ENCODE peak calls at places on chromosome 20, in six cellular contexts. J, V, L, O, W and N are unnamed samples.

GRCh38 chr20:47568019-47568418 is 66.3 kb downstream of the NCOA3 start:
- DNase-seq in J (no peak), O (peak; percentile 52), V (no peak), W (no peak), L (no peak), N (no peak)

GRCh38 chr20:61753196-61753942 is 312.3 kb downstream of the TAF4 start:
- DNase-seq in L (no peak), J (no peak), W (no peak), V (no peak), O (no peak), N (no peak)

GRCh38 chr20:945841-946240 is 29.7 kb upstream of the ANGPT4 start:
- DNase-seq in L (no peak), J (no peak), V (no peak), O (no peak), W (no peak), N (no peak)

GRCh38 chr20:38112943-38113294 is 52.2 kb downstream of the TGM2 start:
- DNase-seq in O (no peak), V (no peak), W (no peak), J (no peak), L (no peak), N (no peak)

GRCh38 chr20:52972190-52972937 is at the start of gene TSHZ2:
- DNase-seq in W (peak; percentile 26), J (no peak), L (peak; percentile 77), V (peak; percentile 6), O (peak; percentile 17), N (no peak)

GRCh38 chr20:20010639-20011500 is 6.3 kb upstream of the NAA20 start:
- DNase-seq in L (no peak), O (no peak), J (no peak), V (no peak), W (no peak), N (no peak)

GRCh38 chr20:19688031-19688806 is 69.8 kb upstream of the RIN2 start:
- DNase-seq in W (peak; percentile 80), V (no peak), L (peak; percentile 74), O (peak; percentile 74), J (no peak), N (peak; percentile 82)

GRCh38 chr20:53331151-53331973 is 262.3 kb downstream of the ZNF217 start:
- DNase-seq in O (peak; percentile 6), W (no peak), L (no peak), J (no peak), V (no peak), N (no peak)

GRCh38 chr20:63061051-63061531 is 54.3 kb upstream of the BHLHE23 start:
- DNase-seq in L (no peak), W (peak; percentile 10), O (no peak), V (no peak), J (no peak), N (peak; percentile 40)

GRCh38 chr20:19433371-19434316 is 221.2 kb downstream of the SLC24A3 start:
- DNase-seq in W (no peak), V (no peak), O (no peak), J (no peak), L (no peak), N (no peak)

GRCh38 chr20:63004607-63005211 is 2.1 kb downstream of the BHLHE23 start:
- DNase-seq in V (no peak), W (no peak), L (no peak), J (no peak), O (no peak), N (no peak)

GRCh38 chr20:62382306-62383198 is 4.4 kb upstream of the RPS21 start:
- DNase-seq in W (peak; percentile 72), J (peak; percentile 51), L (peak; percentile 78), V (peak; percentile 26), O (peak; percentile 75), N (peak; percentile 88)

GRCh38 chr20:25549866-25550477 is 35.4 kb downstream of the NINL start:
- DNase-seq in W (no peak), L (no peak), J (no peak), V (no peak), O (no peak), N (no peak)

GRCh38 chr20:36145877-36146707 is 8.4 kb upstream of the EPB41L1 start:
- DNase-seq in L (peak; percentile 73), V (no peak), O (peak; percentile 68), W (peak; percentile 72), J (no peak), N (no peak)

GRCh38 chr20:16528078-16528477 is 45.2 kb downstream of the KIF16B start:
- DNase-seq in O (no peak), J (no peak), W (no peak), V (no peak), L (peak; percentile 94), N (no peak)

GRCh38 chr20:6956056-6956455 is 188.6 kb downstream of the BMP2 start:
- DNase-seq in W (no peak), L (no peak), V (no peak), O (no peak), J (no peak), N (no peak)

GRCh38 chr20:59676126-59676876 is 72.0 kb downstream of the PHACTR3 start:
- DNase-seq in V (no peak), J (no peak), L (peak; percentile 6), W (no peak), O (no peak), N (no peak)

GRCh38 chr20:36349384-36350170 is 43.4 kb downstream of the DLGAP4 start:
- DNase-seq in L (no peak), W (no peak), J (no peak), O (no peak), V (no peak), N (no peak)

GRCh38 chr20:53958240-53958639 is 112.2 kb downstream of the BCAS1 start:
- DNase-seq in L (no peak), V (no peak), W (no peak), J (no peak), O (no peak), N (no peak)

GRCh38 chr20:63968928-63969760 is 586 bp downstream of the ZNF512B start:
- DNase-seq in L (peak; percentile 28), O (peak; percentile 42), W (peak; percentile 20), J (no peak), V (no peak), N (peak; percentile 76)

GRCh38 chr20:59805266-59805665 is 128.2 kb downstream of the SYCP2 start:
- DNase-seq in V (no peak), L (no peak), J (no peak), W (no peak), O (no peak), N (peak; percentile 41)

GRCh38 chr20:24639167-24639548 is 169.7 kb downstream of the SYNDIG1 start:
- DNase-seq in J (no peak), O (no peak), V (no peak), L (no peak), W (no peak), N (no peak)

DNA sequence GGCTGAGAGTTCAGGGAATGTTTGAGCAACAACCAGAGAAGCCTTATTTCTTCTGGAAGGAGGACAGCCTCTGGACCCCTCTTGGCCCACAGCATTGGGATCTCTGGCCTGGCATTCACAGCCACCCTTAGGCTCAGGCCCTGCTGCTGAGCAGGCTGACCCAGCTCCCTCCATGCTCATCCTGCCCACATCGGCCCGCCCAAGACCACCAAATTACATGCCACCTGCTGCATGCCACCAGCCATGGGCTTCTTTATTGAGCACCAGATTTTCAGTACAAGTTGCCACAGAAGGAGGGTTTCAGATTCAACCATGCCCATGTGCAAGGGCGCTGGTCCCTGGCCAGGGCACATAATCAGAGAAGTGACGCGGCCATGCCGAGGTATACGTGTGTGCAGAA is 32.2 kb downstream of the ADA start:
- DNase-seq in L (no peak), O (no peak), W (no peak), J (no peak), V (no peak), N (no peak)
- H3K36me3 ChIP-seq in L (peaks cover 20% of the 10 kb centered on the region), O (peaks cover 12% of the 10 kb centered on the region), W (peaks cover 87% of the 10 kb centered on the region), J (peaks cover 15% of the 10 kb centered on the region), V (peaks cover 15% of the 10 kb centered on the region), N (peaks cover 59% of the 10 kb centered on the region)

GRCh38 chr20:21424846-21425245 is 27.5 kb upstream of the NKX2-4 start:
- DNase-seq in L (no peak), J (no peak), W (no peak), O (no peak), V (no peak), N (no peak)
- H3K9me3 ChIP-seq in L (no peaks in the 10 kb centered on the region), J (peaks cover 8% of the 10 kb centered on the region), W (peaks cover 69% of the 10 kb centered on the region), O (peaks cover 30% of the 10 kb centered on the region), V (peaks cover 16% of the 10 kb centered on the region), N (peaks cover 13% of the 10 kb centered on the region)

GRCh38 chr20:50401047-50401586 is 109.1 kb upstream of the PTPN1 start:
- DNase-seq in V (no peak), O (no peak), L (no peak), J (no peak), W (no peak), N (no peak)
- H3K36me3 ChIP-seq in V (no peaks in the 10 kb centered on the region), O (no peaks in the 10 kb centered on the region), L (no peaks in the 10 kb centered on the region), J (no peaks in the 10 kb centered on the region), W (no peaks in the 10 kb centered on the region), N (no peaks in the 10 kb centered on the region)

GRCh38 chr20:30486103-30486478 is 771.4 kb upstream of the DEFB115 start:
- DNase-seq in J (no peak), V (no peak), W (no peak), O (no peak), L (no peak), N (no peak)
- H3K9me3 ChIP-seq in J (no peaks in the 10 kb centered on the region), V (peaks cover 33% of the 10 kb centered on the region), W (peaks cover 43% of the 10 kb centered on the region), O (peaks cover 13% of the 10 kb centered on the region), L (peaks cover 13% of the 10 kb centered on the region), N (peaks cover 5% of the 10 kb centered on the region)

GRCh38 chr20:14234666-14235295 is 102.6 kb downstream of the FLRT3 start:
- DNase-seq in V (no peak), W (no peak), L (no peak), O (no peak), J (no peak), N (no peak)

GRCh38 chr20:14235355-14235754 is 102.1 kb downstream of the FLRT3 start:
- DNase-seq in J (no peak), L (no peak), W (no peak), V (no peak), O (no peak), N (no peak)

GRCh38 chr20:14232650-14233049 is 104.8 kb downstream of the FLRT3 start:
- DNase-seq in O (no peak), J (no peak), L (no peak), W (no peak), V (no peak), N (no peak)
- H3K36me3 ChIP-seq in O (no peaks in the 10 kb centered on the region), J (no peaks in the 10 kb centered on the region), L (no peaks in the 10 kb centered on the region), W (no peaks in the 10 kb centered on the region), V (no peaks in the 10 kb centered on the region), N (no peaks in the 10 kb centered on the region)

DNA sequence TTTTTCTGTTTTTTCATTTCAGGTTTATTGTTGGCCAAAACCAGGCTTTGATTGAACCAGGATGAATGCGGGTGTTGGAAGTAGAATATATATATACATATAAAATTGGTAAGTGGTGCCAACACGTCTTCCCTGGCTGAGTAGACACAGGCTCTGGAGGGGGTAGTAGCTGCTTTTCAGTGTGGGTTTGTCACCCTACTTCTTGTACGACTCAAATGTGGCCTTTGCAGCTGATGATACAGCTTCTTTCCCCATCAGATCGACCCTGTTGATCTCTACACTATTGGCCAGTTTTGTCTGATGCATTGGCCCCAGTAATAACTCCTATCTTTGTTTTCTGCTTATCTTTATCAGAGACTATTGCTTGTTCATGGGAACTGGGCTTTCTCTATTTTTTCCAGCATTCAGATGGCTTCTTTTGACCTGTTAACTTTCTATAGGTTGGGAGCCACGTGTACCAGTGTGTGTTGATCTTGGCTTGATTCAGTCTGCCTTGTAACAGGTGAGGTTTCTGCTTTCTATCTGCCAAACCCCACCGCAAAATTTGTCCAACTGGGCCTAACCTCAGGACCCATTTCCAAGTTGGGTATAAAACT is 2.7 kb upstream of the ZNFX1 start:
- DNase-seq in V (no peak), L (no peak), W (no peak), O (no peak), J (no peak), N (no peak)
- H3K9me3 ChIP-seq in V (peaks cover 29% of the 10 kb centered on the region), L (peaks cover 1% of the 10 kb centered on the region), W (peaks cover 43% of the 10 kb centered on the region), O (peaks cover 52% of the 10 kb centered on the region), J (peaks cover 35% of the 10 kb centered on the region), N (peaks cover 9% of the 10 kb centered on the region)